ENCODE peak calls at places on chromosome 6, in ten cellular contexts. E is SK-MEL-5; Y is nephron progenitor cell; F is iris pigment epithelial cell; Z is HFFc6; D is NCI-H345; J is activated T-helper 1 cell treated with anti-CD3 and anti-CD28 coated beads, Interleukin-12 subunit alpha, Interleukin-12 subunit beta, Interleukin-2, Interleukin-4 antibody, amounts not matched to agents 30 ng/mL and 10 ng/mL and 1 ng/mL, durations not matched to agents 14 hours and 24 hours and 36 hours; I is amniotic epithelial cell; U is A549; M is amniotic stem cell. O is an unnamed sample.

GRCh38 chr6:41914869-41915268 is 6.1 kb downstream of the MED20 start:
- DNase-seq in E (no peak), Y (no peak), F (no peak), Z (no peak), D (no peak), J (no peak), I (no peak), U (no peak), M (no peak), O (no peak)

GRCh38 chr6:87483929-87484328 is 11.2 kb downstream of the SLC35A1 start:
- DNase-seq in E (peak), Y (peak), F (peak), Z (peak), D (no peak), J (no peak), I (peak), U (no peak), M (no peak), O (peak)

GRCh38 chr6:158642805-158643489 is 1.6 kb downstream of the DYNLT1 start:
- DNase-seq in E (no peak), Y (no peak), F (no peak), Z (no peak), D (no peak), J (no peak), I (no peak), U (no peak), M (no peak), O (peak)

GRCh38 chr6:36683656-36684446 is 5.3 kb downstream of the CDKN1A start:
- DNase-seq in E (no peak), Y (no peak), F (no peak), Z (no peak), D (no peak), J (no peak), I (no peak), U (no peak), M (no peak), O (no peak)

GRCh38 chr6:157019733-157020132 is 242.6 kb downstream of the ARID1B start:
- DNase-seq in E (peak), Y (no peak), F (peak), Z (peak), D (peak), J (no peak), I (no peak), U (no peak), M (no peak), O (no peak)

GRCh38 chr6:43103253-43103876 is 27.3 kb downstream of the PTK7 start:
- DNase-seq in E (no peak), Y (no peak), F (no peak), Z (no peak), D (no peak), J (no peak), I (no peak), U (no peak), M (no peak), O (no peak)

GRCh38 chr6:92701425-92702096 is 717.8 kb downstream of the EPHA7 start:
- DNase-seq in E (no peak), Y (no peak), F (no peak), Z (no peak), D (no peak), J (no peak), I (no peak), U (no peak), M (no peak), O (no peak)

GRCh38 chr6:40909811-40910210 is 129.2 kb downstream of the UNC5CL start:
- DNase-seq in E (no peak), Y (no peak), F (no peak), Z (no peak), D (peak), J (no peak), I (no peak), U (no peak), M (no peak), O (no peak)

GRCh38 chr6:107843400-107843799 is 19.3 kb upstream of the SCML4 start:
- DNase-seq in E (no peak), Y (no peak), F (no peak), Z (no peak), D (no peak), J (no peak), I (no peak), U (no peak), M (no peak), O (no peak)

GRCh38 chr6:7194657-7195056 is 86.9 kb downstream of the RREB1 start:
- DNase-seq in E (no peak), Y (no peak), F (no peak), Z (no peak), D (no peak), J (no peak), I (no peak), U (no peak), M (no peak), O (no peak)

GRCh38 chr6:53111865-53112264 is 36.8 kb downstream of the GCM1 start:
- DNase-seq in E (no peak), Y (no peak), F (no peak), Z (no peak), D (no peak), J (no peak), I (no peak), U (no peak), M (no peak), O (no peak)

GRCh38 chr6:14206351-14206750 is 88.8 kb downstream of the CD83 start:
- DNase-seq in E (no peak), Y (no peak), F (no peak), Z (no peak), D (no peak), J (no peak), I (peak), U (no peak), M (no peak), O (no peak)

GRCh38 chr6:35717449-35718353 is 19.1 kb upstream of the ARMC12 start:
- DNase-seq in E (no peak), Y (no peak), F (no peak), Z (no peak), D (no peak), J (no peak), I (no peak), U (no peak), M (no peak), O (no peak)

GRCh38 chr6:70150521-70150920 is 152.4 kb downstream of the COL9A1 start:
- DNase-seq in E (no peak), Y (no peak), F (no peak), Z (no peak), D (no peak), J (no peak), I (no peak), U (no peak), M (no peak), O (no peak)

GRCh38 chr6:118509009-118509617 is 39.0 kb upstream of the PLN start:
- DNase-seq in E (peak), Y (no peak), F (peak), Z (peak), D (peak), J (no peak), I (peak), U (peak), M (peak), O (peak)

GRCh38 chr6:140542858-140543257 is 1168.4 kb upstream of the CITED2 start:
- DNase-seq in E (no peak), Y (no peak), F (no peak), Z (no peak), D (no peak), J (no peak), I (no peak), U (no peak), M (no peak), O (no peak)

GRCh38 chr6:3226422-3227362 is 761 bp downstream of the TUBB2B start:
- DNase-seq in E (no peak), Y (peak), F (peak), Z (no peak), D (peak), J (no peak), I (peak), U (no peak), M (no peak), O (peak)

GRCh38 chr6:5855787-5856186 is 150.9 kb downstream of the NRN1 start:
- DNase-seq in E (no peak), Y (no peak), F (no peak), Z (no peak), D (no peak), J (no peak), I (no peak), U (no peak), M (no peak), O (no peak)

GRCh38 chr6:98835149-98836024 is 1.0 kb downstream of the POU3F2 start:
- DNase-seq in E (peak), Y (peak), F (no peak), Z (no peak), D (peak), J (no peak), I (no peak), U (no peak), M (no peak), O (peak)

GRCh38 chr6:28134015-28134414 is 7.7 kb upstream of the ZKSCAN8 start:
- DNase-seq in E (peak), Y (no peak), F (peak), Z (peak), D (peak), J (no peak), I (peak), U (peak), M (peak), O (peak)

GRCh38 chr6:4459032-4459431 is 317.2 kb upstream of the CDYL start:
- DNase-seq in E (no peak), Y (no peak), F (peak), Z (peak), D (no peak), J (no peak), I (peak), U (peak), M (peak), O (peak)

O was measured in astrocyte.